ENCODE peak calls at places on chromosomes 3 and 15, in six cellular contexts. A is testis, C is heart left ventricle, F is neuronal stem cell, Z is esophagus squamous epithelium, O is heart right ventricle. L is an unnamed sample.

GRCh38 chr15:29538110-29538509 is 268.5 kb upstream of the NSMCE3 start:
- DNase-seq in O (no peak), C (no peak), F (no peak), Z (no peak), A (no peak), L (no peak)

GRCh38 chr15:75455982-75456531 is 4.6 kb upstream of the SIN3A start:
- DNase-seq in C (no peak), O (no peak), Z (no peak), F (peak; percentile 38), A (no peak), L (peak; percentile 58)

GRCh38 chr15:62598217-62598616 is 433.1 kb upstream of the C2CD4B start:
- DNase-seq in A (no peak), F (no peak), C (no peak), Z (no peak), O (no peak), L (no peak)

GRCh38 chr3:158248261-158248660 is 138.4 kb downstream of the RSRC1 start:
- DNase-seq in C (no peak), F (no peak), Z (no peak), A (no peak), O (no peak), L (no peak)

GRCh38 chr3:117261907-117262518 is 552.4 kb downstream of the TUSC7 start:
- DNase-seq in A (no peak), Z (no peak), O (no peak), F (no peak), C (no peak), L (no peak)

GRCh38 chr3:139538733-139539132 is 809 bp downstream of the RBP1 start:
- DNase-seq in A (peak; percentile 78), C (no peak), O (peak; percentile 30), Z (no peak), F (no peak), L (peak; percentile 10)

GRCh38 chr3:30187366-30187765 is 419.0 kb upstream of the TGFBR2 start:
- DNase-seq in A (no peak), C (no peak), Z (no peak), F (no peak), O (no peak), L (no peak)

GRCh38 chr3:127087441-127087840 is 104.5 kb downstream of the PLXNA1 start:
- DNase-seq in F (no peak), Z (no peak), C (no peak), O (no peak), A (no peak), L (no peak)

GRCh38 chr15:99518191-99518590 is 47.6 kb upstream of the MEF2A start:
- DNase-seq in Z (no peak), C (no peak), F (no peak), O (no peak), A (no peak), L (no peak)

GRCh38 chr15:96462768-96463167 is 132.3 kb downstream of the NR2F2 start:
- DNase-seq in Z (no peak), C (no peak), A (no peak), F (no peak), O (no peak), L (peak; percentile 0)

GRCh38 chr15:29668120-29668602 is 154.1 kb downstream of the TJP1 start:
- DNase-seq in C (peak; percentile 55), F (peak; percentile 64), O (peak; percentile 74), A (peak; percentile 90), Z (no peak), L (peak; percentile 94)

GRCh38 chr3:54345976-54346375 is 223.6 kb downstream of the CACNA2D3 start:
- DNase-seq in F (no peak), O (no peak), A (no peak), Z (no peak), C (no peak), L (no peak)

GRCh38 chr3:114645392-114645791 is 351.6 kb downstream of the TIGIT start:
- DNase-seq in F (no peak), O (no peak), C (no peak), Z (no peak), A (no peak), L (no peak)

GRCh38 chr3:179148446-179149238 is 485 bp downstream of the PIK3CA start:
- DNase-seq in O (peak; percentile 29), Z (no peak), C (peak; percentile 54), A (peak; percentile 41), F (peak; percentile 41), L (peak; percentile 58)

GRCh38 chr3:81758275-81758674 is 3.2 kb downstream of the GBE1 start:
- DNase-seq in C (no peak), O (no peak), Z (no peak), A (no peak), F (no peak), L (peak; percentile 75)

GRCh38 chr3:12758025-12758830 is 831 bp downstream of the TMEM40 start:
- DNase-seq in Z (no peak), F (no peak), A (peak; percentile 66), C (peak; percentile 38), O (peak; percentile 23), L (peak; percentile 45)

GRCh38 chr15:96125681-96126080 is 204.8 kb upstream of the NR2F2 start:
- DNase-seq in C (no peak), Z (no peak), O (no peak), F (no peak), A (no peak), L (no peak)

GRCh38 chr15:63114465-63114864 is 7.2 kb upstream of the LACTB start:
- DNase-seq in C (no peak), A (no peak), F (no peak), Z (no peak), O (no peak), L (no peak)

GRCh38 chr3:190165253-190165652 is 44.6 kb upstream of the P3H2 start:
- DNase-seq in Z (no peak), C (no peak), A (no peak), F (no peak), O (no peak), L (no peak)

GRCh38 chr3:12875857-12876451 is 34.6 kb upstream of the RPL32 start:
- DNase-seq in Z (no peak), F (peak; percentile 84), C (peak; percentile 31), O (no peak), A (peak; percentile 74), L (peak; percentile 95)

GRCh38 chr3:98971183-98971681 is 69.7 kb upstream of the DCBLD2 start:
- DNase-seq in A (no peak), Z (no peak), F (no peak), C (no peak), O (no peak), L (peak; percentile 27)

GRCh38 chr3:46019707-46020106 is 7.6 kb downstream of the XCR1 start:
- DNase-seq in Z (no peak), O (no peak), F (no peak), C (no peak), A (no peak), L (no peak)

GRCh38 chr3:152385761-152386160 is 117.0 kb downstream of the MBNL1 start:
- DNase-seq in C (no peak), F (no peak), O (no peak), A (no peak), Z (no peak), L (no peak)

GRCh38 chr3:108127301-108127988 is 36.6 kb upstream of the CD47 start:
- DNase-seq in C (no peak), A (no peak), Z (no peak), O (no peak), F (no peak), L (peak; percentile 15)

GRCh38 chr3:152222327-152222726 is 46.4 kb upstream of the MBNL1 start:
- DNase-seq in C (no peak), F (no peak), Z (no peak), A (no peak), O (no peak), L (peak; percentile 70)

GRCh38 chr15:81504170-81504905 is 130.3 kb upstream of the TMC3 start:
- DNase-seq in O (no peak), A (no peak), C (no peak), F (no peak), Z (no peak), L (peak; percentile 63)

GRCh38 chr15:88465633-88466219 is 1.5 kb downstream of the MRPL46 start:
- DNase-seq in O (no peak), Z (no peak), C (no peak), F (no peak), A (no peak), L (peak; percentile 48)

DNA sequence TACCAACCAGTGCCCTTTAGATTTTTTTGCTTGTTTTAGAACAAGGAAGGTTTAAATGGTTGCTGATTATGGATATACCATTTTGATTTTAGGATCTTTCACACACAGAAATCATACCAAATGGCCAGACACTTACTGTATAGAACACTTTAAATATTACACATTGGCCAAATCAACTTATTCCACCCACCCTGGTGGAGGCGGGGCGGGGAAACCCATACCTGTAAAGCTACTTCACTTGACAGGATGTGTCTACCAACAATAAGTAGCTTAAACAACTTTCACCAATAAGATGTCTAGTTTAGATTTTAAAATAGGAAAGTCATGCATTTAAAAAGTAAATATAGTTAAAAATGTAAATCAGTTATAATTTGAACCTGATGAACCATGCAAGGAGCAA is 17.0 kb upstream of the SFMBT1 start:
- DNase-seq in A (no peak), Z (no peak), C (no peak), F (no peak), O (no peak), L (no peak)
- H3K4me3 ChIP-seq in A (no peak overlapping the region), Z (no peak overlapping the region), C (no peak overlapping the region), F (no peak overlapping the region), O (no peak overlapping the region), L (no peak overlapping the region)

GRCh38 chr3:119635719-119636118 is 24.7 kb downstream of the POPDC2 start:
- DNase-seq in O (no peak), F (no peak), Z (no peak), C (no peak), A (no peak), L (no peak)
- H3K4me1 ChIP-seq in O (peaks cover 78% of the 10 kb centered on the region), F (peaks cover 4% of the 10 kb centered on the region), Z (peaks cover 42% of the 10 kb centered on the region), C (peaks cover 49% of the 10 kb centered on the region), A (peaks cover 11% of the 10 kb centered on the region), L (peaks cover 19% of the 10 kb centered on the region)

DNA sequence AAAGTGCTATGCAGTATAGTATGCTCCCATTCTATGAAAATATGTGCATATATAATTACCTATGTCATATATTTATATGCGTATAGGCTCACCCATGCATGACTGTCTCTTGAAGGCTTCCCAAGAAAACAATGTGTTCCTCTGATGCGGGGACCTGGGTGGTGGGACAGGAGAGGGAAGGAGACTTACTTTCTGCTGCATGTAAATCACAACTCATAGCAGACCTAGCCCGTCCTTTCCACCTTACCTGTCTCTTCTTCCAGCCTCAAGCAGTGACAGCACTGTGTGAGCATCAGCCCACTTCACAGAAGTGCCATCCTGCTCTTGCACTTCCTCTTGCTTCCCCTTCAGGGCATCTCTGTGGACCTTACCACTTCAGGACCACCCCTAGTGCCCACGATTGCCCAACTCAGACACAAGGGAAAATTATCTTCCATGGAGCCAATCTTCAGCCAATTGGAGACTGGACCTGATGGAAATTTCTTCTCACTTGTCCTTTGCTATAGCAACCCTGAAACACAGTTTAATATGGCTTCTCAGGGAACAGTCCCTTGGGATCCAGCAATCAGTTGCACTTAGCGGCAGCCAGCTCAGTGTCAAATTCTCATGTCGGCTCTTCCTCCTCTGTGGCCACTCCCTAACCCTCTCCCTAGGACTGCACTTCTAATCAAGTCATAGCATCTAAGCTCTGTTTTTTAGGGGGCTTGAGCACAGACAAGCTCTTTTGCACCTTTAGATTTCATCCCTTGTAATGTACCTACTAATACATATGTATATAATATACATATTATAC is 250.2 kb upstream of the TLE3 start:
- DNase-seq in F (no peak), A (no peak), O (no peak), Z (no peak), C (no peak), L (no peak)
- H3K27me3 ChIP-seq in F (no peaks in the 10 kb centered on the region), A (no peaks in the 10 kb centered on the region), O (peaks cover 15% of the 10 kb centered on the region), Z (peaks cover 7% of the 10 kb centered on the region), C (no peaks in the 10 kb centered on the region), L (peaks cover 27% of the 10 kb centered on the region)

DNA sequence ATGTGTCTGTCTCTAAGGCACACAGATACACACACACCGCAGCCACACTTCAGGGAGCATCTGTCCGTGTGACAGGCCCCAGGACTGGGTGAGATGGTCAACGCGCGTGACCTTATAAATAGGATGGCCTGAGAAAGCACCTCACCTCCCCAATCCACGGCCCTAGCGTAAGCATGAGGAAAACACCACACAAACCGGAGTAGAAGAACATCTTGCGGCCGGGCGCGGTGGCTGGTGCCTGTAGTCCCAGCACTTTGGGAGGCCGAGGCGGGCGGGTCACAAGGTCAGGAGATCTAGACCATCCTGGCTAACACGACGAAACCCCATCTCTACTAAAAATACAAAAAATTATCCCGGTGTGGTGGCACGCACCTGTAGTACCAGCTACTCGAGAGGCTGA is 1.6 kb downstream of the NIPA1 start:
- DNase-seq in F (no peak), Z (no peak), O (no peak), A (no peak), C (no peak), L (no peak)
- H3K4me3 ChIP-seq in F (no peak overlapping the region), Z (peak overlapping the region; percentile 93), O (peak overlapping the region; percentile 86), A (no peak overlapping the region), C (no peak overlapping the region), L (no peak overlapping the region)